ENCODE peak calls at places on chromosomes 3 and 15, in eight cellular contexts. One of them, this sample, is unnamed.

GRCh38 chr3:113097821-113098516 is 107.2 kb downstream of the GTPBP8 start:
- DNase-seq in A549: peak
- DNase-seq in HCT116: peak
- DNase-seq in neuronal stem cell: no peak
- DNase-seq in hepatocyte: peak
- DNase-seq in mammary epithelial cell: peak
- DNase-seq in heart right ventricle: no peak
- DNase-seq in lung: no peak
- DNase-seq in this sample: peak

GRCh38 chr3:196662033-196662432 is 22.5 kb downstream of the NRROS start:
- DNase-seq in A549: no peak
- DNase-seq in HCT116: no peak
- DNase-seq in neuronal stem cell: no peak
- DNase-seq in hepatocyte: no peak
- DNase-seq in mammary epithelial cell: no peak
- DNase-seq in heart right ventricle: no peak
- DNase-seq in lung: no peak
- DNase-seq in this sample: no peak

GRCh38 chr3:33360136-33360825 is 79.9 kb downstream of the UBP1 start:
- DNase-seq in A549: peak
- DNase-seq in HCT116: peak
- DNase-seq in neuronal stem cell: no peak
- DNase-seq in hepatocyte: no peak
- DNase-seq in mammary epithelial cell: peak
- DNase-seq in heart right ventricle: no peak
- DNase-seq in lung: no peak
- DNase-seq in this sample: peak

GRCh38 chr15:81229596-81229995 is 32.9 kb downstream of the IL16 start:
- DNase-seq in A549: no peak
- DNase-seq in HCT116: no peak
- DNase-seq in neuronal stem cell: no peak
- DNase-seq in hepatocyte: no peak
- DNase-seq in mammary epithelial cell: no peak
- DNase-seq in heart right ventricle: peak
- DNase-seq in lung: no peak
- DNase-seq in this sample: no peak

GRCh38 chr3:96416549-96417255 is 397.7 kb upstream of the EPHA6 start:
- DNase-seq in A549: no peak
- DNase-seq in HCT116: no peak
- DNase-seq in neuronal stem cell: no peak
- DNase-seq in hepatocyte: no peak
- DNase-seq in mammary epithelial cell: no peak
- DNase-seq in heart right ventricle: no peak
- DNase-seq in lung: no peak
- DNase-seq in this sample: no peak

GRCh38 chr3:294096-294495 is 97.5 kb downstream of the CHL1 start:
- DNase-seq in A549: peak
- DNase-seq in HCT116: no peak
- DNase-seq in neuronal stem cell: no peak
- DNase-seq in hepatocyte: no peak
- DNase-seq in mammary epithelial cell: peak
- DNase-seq in heart right ventricle: no peak
- DNase-seq in lung: peak
- DNase-seq in this sample: peak

GRCh38 chr15:44199393-44199792 is 4.3 kb upstream of the FRMD5 start:
- DNase-seq in A549: no peak
- DNase-seq in HCT116: no peak
- DNase-seq in neuronal stem cell: no peak
- DNase-seq in hepatocyte: peak
- DNase-seq in mammary epithelial cell: no peak
- DNase-seq in heart right ventricle: no peak
- DNase-seq in lung: no peak
- DNase-seq in this sample: no peak

GRCh38 chr3:22885039-22885438 is 318.1 kb upstream of the UBE2E2 start:
- DNase-seq in A549: no peak
- DNase-seq in HCT116: no peak
- DNase-seq in neuronal stem cell: no peak
- DNase-seq in hepatocyte: no peak
- DNase-seq in mammary epithelial cell: no peak
- DNase-seq in heart right ventricle: no peak
- DNase-seq in lung: no peak
- DNase-seq in this sample: no peak

GRCh38 chr15:36430280-36430679 is 149.1 kb upstream of the CDIN1 start:
- DNase-seq in A549: no peak
- DNase-seq in HCT116: no peak
- DNase-seq in neuronal stem cell: no peak
- DNase-seq in hepatocyte: no peak
- DNase-seq in mammary epithelial cell: no peak
- DNase-seq in heart right ventricle: no peak
- DNase-seq in lung: no peak
- DNase-seq in this sample: no peak

GRCh38 chr3:25226747-25227146 is 201.3 kb upstream of the RARB start:
- DNase-seq in A549: no peak
- DNase-seq in HCT116: no peak
- DNase-seq in neuronal stem cell: no peak
- DNase-seq in hepatocyte: no peak
- DNase-seq in mammary epithelial cell: no peak
- DNase-seq in heart right ventricle: no peak
- DNase-seq in lung: no peak
- DNase-seq in this sample: no peak

GRCh38 chr3:58005662-58006061 is 2.6 kb upstream of the FLNB start:
- DNase-seq in A549: peak
- DNase-seq in HCT116: no peak
- DNase-seq in neuronal stem cell: no peak
- DNase-seq in hepatocyte: peak
- DNase-seq in mammary epithelial cell: peak
- DNase-seq in heart right ventricle: no peak
- DNase-seq in lung: no peak
- DNase-seq in this sample: peak

GRCh38 chr3:122911901-122912300 is 115.7 kb downstream of the SEMA5B start:
- DNase-seq in A549: no peak
- DNase-seq in HCT116: no peak
- DNase-seq in neuronal stem cell: no peak
- DNase-seq in hepatocyte: no peak
- DNase-seq in mammary epithelial cell: no peak
- DNase-seq in heart right ventricle: no peak
- DNase-seq in lung: no peak
- DNase-seq in this sample: no peak

GRCh38 chr3:10599017-10599416 is 93.6 kb upstream of the ATP2B2 start:
- DNase-seq in A549: no peak
- DNase-seq in HCT116: no peak
- DNase-seq in neuronal stem cell: no peak
- DNase-seq in hepatocyte: no peak
- DNase-seq in mammary epithelial cell: no peak
- DNase-seq in heart right ventricle: no peak
- DNase-seq in lung: no peak
- DNase-seq in this sample: no peak

GRCh38 chr15:64185331-64185911 is 22.6 kb upstream of the PPIB start:
- DNase-seq in A549: no peak
- DNase-seq in HCT116: no peak
- DNase-seq in neuronal stem cell: no peak
- DNase-seq in hepatocyte: no peak
- DNase-seq in mammary epithelial cell: no peak
- DNase-seq in heart right ventricle: no peak
- DNase-seq in lung: no peak
- DNase-seq in this sample: no peak
- H3K27ac ChIP-seq in A549: no peak
- H3K27ac ChIP-seq in HCT116: no peak
- H3K27ac ChIP-seq in neuronal stem cell: no peak
- H3K27ac ChIP-seq in hepatocyte: no peak
- H3K27ac ChIP-seq in mammary epithelial cell: no peak
- H3K27ac ChIP-seq in heart right ventricle: no peak
- H3K27ac ChIP-seq in lung: no peak
- H3K27ac ChIP-seq in this sample: no peak

DNA sequence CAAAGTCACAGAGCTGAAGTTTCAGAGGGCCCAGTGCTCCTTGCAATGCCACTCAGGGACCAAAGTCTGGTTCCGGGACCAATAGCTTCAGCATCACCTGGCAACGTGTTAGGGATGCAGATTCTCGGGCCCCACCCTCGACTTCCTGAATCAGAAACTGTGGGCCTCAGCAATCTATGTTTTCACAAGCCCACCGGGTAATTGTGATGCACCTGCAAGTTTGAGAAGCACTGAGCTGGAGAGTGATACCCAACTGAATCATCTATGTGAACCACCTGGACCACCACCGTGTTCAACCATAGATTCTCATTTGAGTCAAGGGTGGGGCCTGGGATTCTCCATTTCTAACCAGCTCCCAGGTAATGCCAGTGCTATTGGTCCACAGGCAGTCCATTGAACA is 55.7 kb downstream of the CORO2B start:
- DNase-seq in A549: no peak
- DNase-seq in HCT116: no peak
- DNase-seq in neuronal stem cell: no peak
- DNase-seq in hepatocyte: no peak
- DNase-seq in mammary epithelial cell: no peak
- DNase-seq in heart right ventricle: no peak
- DNase-seq in lung: no peak
- DNase-seq in this sample: no peak
- H3K27ac ChIP-seq in A549: no peak
- H3K27ac ChIP-seq in HCT116: no peak
- H3K27ac ChIP-seq in neuronal stem cell: no peak
- H3K27ac ChIP-seq in hepatocyte: no peak
- H3K27ac ChIP-seq in mammary epithelial cell: no peak
- H3K27ac ChIP-seq in heart right ventricle: peak
- H3K27ac ChIP-seq in lung: no peak
- H3K27ac ChIP-seq in this sample: no peak

GRCh38 chr3:116034797-116035196 is 410.5 kb downstream of the LSAMP start:
- DNase-seq in A549: no peak
- DNase-seq in HCT116: no peak
- DNase-seq in neuronal stem cell: no peak
- DNase-seq in hepatocyte: no peak
- DNase-seq in mammary epithelial cell: no peak
- DNase-seq in heart right ventricle: no peak
- DNase-seq in lung: no peak
- DNase-seq in this sample: no peak

GRCh38 chr3:116037954-116038911 is 407.1 kb downstream of the LSAMP start:
- DNase-seq in A549: no peak
- DNase-seq in HCT116: no peak
- DNase-seq in neuronal stem cell: no peak
- DNase-seq in hepatocyte: no peak
- DNase-seq in mammary epithelial cell: peak
- DNase-seq in heart right ventricle: no peak
- DNase-seq in lung: no peak
- DNase-seq in this sample: no peak

GRCh38 chr3:116040152-116040551 is 405.1 kb downstream of the LSAMP start:
- DNase-seq in A549: no peak
- DNase-seq in HCT116: no peak
- DNase-seq in neuronal stem cell: no peak
- DNase-seq in hepatocyte: no peak
- DNase-seq in mammary epithelial cell: no peak
- DNase-seq in heart right ventricle: no peak
- DNase-seq in lung: no peak
- DNase-seq in this sample: no peak

GRCh38 chr3:116034071-116034470 is 410.8 kb downstream of the GAP43 start:
- DNase-seq in A549: no peak
- DNase-seq in HCT116: no peak
- DNase-seq in neuronal stem cell: no peak
- DNase-seq in hepatocyte: no peak
- DNase-seq in mammary epithelial cell: no peak
- DNase-seq in heart right ventricle: no peak
- DNase-seq in lung: no peak
- DNase-seq in this sample: no peak

DNA sequence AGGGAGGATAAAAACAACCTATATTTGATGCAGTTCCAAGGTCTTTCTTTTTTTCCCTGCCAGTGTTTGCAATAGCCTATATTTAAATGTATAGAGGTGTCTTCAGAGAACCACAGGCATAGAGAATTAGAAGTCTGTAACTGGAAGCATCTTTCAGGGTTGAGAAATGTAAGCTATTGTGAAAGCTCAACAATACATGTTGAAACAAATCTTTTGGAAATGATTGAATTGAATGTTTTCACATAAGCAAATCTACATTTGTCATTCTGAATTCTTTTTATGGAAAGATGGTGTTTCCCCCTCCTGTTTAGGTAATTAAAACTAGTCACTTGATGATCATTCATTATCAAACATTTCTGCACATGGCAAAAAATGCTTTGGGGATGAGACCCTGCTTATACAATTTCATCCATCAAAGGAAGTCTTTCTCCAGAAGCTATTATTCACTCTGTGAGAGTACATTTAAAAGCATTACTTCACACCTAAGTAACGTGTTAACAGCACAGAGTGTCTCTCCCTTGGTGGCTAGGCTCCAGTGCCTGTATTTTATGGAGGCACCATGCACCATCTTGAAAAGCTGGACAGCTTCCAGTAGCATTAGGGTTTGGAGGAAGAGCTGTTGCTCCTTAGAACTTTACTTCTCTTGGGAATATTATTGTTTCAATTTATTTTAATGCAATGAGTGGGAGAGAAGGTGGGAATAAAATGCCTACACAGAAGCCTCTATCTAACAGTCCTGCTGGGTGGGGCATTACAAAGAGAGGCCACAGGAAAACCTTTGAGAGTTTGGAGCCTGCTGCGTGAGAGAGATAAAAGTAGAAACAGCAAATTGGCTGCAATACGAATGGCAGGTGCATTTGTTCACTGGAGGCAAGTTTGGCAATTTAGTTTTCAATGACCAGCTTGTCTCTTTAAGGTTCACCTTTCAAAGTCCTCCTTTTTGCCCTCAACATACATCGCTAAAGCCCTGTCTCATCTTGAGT is 406.0 kb downstream of the LSAMP start:
- DNase-seq in A549: no peak
- DNase-seq in HCT116: no peak
- DNase-seq in neuronal stem cell: no peak
- DNase-seq in hepatocyte: no peak
- DNase-seq in mammary epithelial cell: peak
- DNase-seq in heart right ventricle: no peak
- DNase-seq in lung: no peak
- DNase-seq in this sample: no peak
- H3K27ac ChIP-seq in A549: no peak
- H3K27ac ChIP-seq in HCT116: no peak
- H3K27ac ChIP-seq in neuronal stem cell: no peak
- H3K27ac ChIP-seq in hepatocyte: no peak
- H3K27ac ChIP-seq in mammary epithelial cell: peak
- H3K27ac ChIP-seq in heart right ventricle: no peak
- H3K27ac ChIP-seq in lung: no peak
- H3K27ac ChIP-seq in this sample: peak

GRCh38 chr3:72299823-72300222 is 514.9 kb upstream of the PROK2 start:
- DNase-seq in A549: no peak
- DNase-seq in HCT116: peak
- DNase-seq in neuronal stem cell: no peak
- DNase-seq in hepatocyte: no peak
- DNase-seq in mammary epithelial cell: peak
- DNase-seq in heart right ventricle: no peak
- DNase-seq in lung: no peak
- DNase-seq in this sample: no peak

GRCh38 chr3:72296477-72297111 is 511.6 kb upstream of the PROK2 start:
- DNase-seq in A549: no peak
- DNase-seq in HCT116: no peak
- DNase-seq in neuronal stem cell: no peak
- DNase-seq in hepatocyte: no peak
- DNase-seq in mammary epithelial cell: no peak
- DNase-seq in heart right ventricle: no peak
- DNase-seq in lung: no peak
- DNase-seq in this sample: no peak

GRCh38 chr3:72297481-72297880 is 512.5 kb upstream of the PROK2 start:
- DNase-seq in A549: no peak
- DNase-seq in HCT116: no peak
- DNase-seq in neuronal stem cell: no peak
- DNase-seq in hepatocyte: no peak
- DNase-seq in mammary epithelial cell: no peak
- DNase-seq in heart right ventricle: no peak
- DNase-seq in lung: no peak
- DNase-seq in this sample: no peak

GRCh38 chr3:72299321-72299802 is 514.4 kb upstream of the PROK2 start:
- DNase-seq in A549: no peak
- DNase-seq in HCT116: peak
- DNase-seq in neuronal stem cell: no peak
- DNase-seq in hepatocyte: no peak
- DNase-seq in mammary epithelial cell: peak
- DNase-seq in heart right ventricle: no peak
- DNase-seq in lung: no peak
- DNase-seq in this sample: no peak

GRCh38 chr3:72298201-72299155 is 513.5 kb upstream of the PROK2 start:
- DNase-seq in A549: no peak
- DNase-seq in HCT116: no peak
- DNase-seq in neuronal stem cell: no peak
- DNase-seq in hepatocyte: no peak
- DNase-seq in mammary epithelial cell: no peak
- DNase-seq in heart right ventricle: no peak
- DNase-seq in lung: no peak
- DNase-seq in this sample: no peak
- H3K27ac ChIP-seq in A549: no peak
- H3K27ac ChIP-seq in HCT116: no peak
- H3K27ac ChIP-seq in neuronal stem cell: no peak
- H3K27ac ChIP-seq in hepatocyte: no peak
- H3K27ac ChIP-seq in mammary epithelial cell: no peak
- H3K27ac ChIP-seq in heart right ventricle: peak
- H3K27ac ChIP-seq in lung: no peak
- H3K27ac ChIP-seq in this sample: no peak

This sample was measured in epithelial cell of prostate.